ENCODE peak calls at places on chromosomes 6 and 20, in six cellular contexts. K, Y, P, L, V and D are unnamed samples.

GRCh38 chr6:3748208-3748701 is 3.3 kb downstream of the PXDC1 start:
- DNase-seq in K (peak; percentile 70), Y (peak; percentile 66), P (peak; percentile 75), L (peak; percentile 73), V (peak; percentile 86), D (peak; percentile 82)

GRCh38 chr6:54112171-54112650 is 968 bp downstream of the MLIP start:
- DNase-seq in K (no peak), Y (no peak), P (no peak), L (no peak), V (peak; percentile 4), D (no peak)

GRCh38 chr20:328596-329324 is 3.4 kb downstream of the SOX12 start:
- DNase-seq in K (no peak), Y (no peak), P (no peak), L (no peak), V (no peak), D (no peak)

GRCh38 chr6:15247750-15248450 is 2.0 kb downstream of the JARID2 start:
- DNase-seq in K (peak; percentile 80), Y (peak; percentile 65), P (peak; percentile 57), L (peak; percentile 80), V (peak; percentile 68), D (peak; percentile 56)

GRCh38 chr20:59084041-59084841 is 41.7 kb upstream of the PRELID3B start:
- DNase-seq in K (no peak), Y (peak; percentile 56), P (no peak), L (no peak), V (peak; percentile 6), D (peak; percentile 35)

GRCh38 chr6:110547266-110547964 is 71.0 kb upstream of the SLC22A16 start:
- DNase-seq in K (no peak), Y (no peak), P (no peak), L (no peak), V (peak; percentile 30), D (no peak)

GRCh38 chr6:16436550-16436949 is 198.2 kb downstream of the GMPR start:
- DNase-seq in K (no peak), Y (no peak), P (no peak), L (no peak), V (no peak), D (no peak)

GRCh38 chr20:420721-421574 is 12.8 kb downstream of the RBCK1 start:
- DNase-seq in K (no peak), Y (no peak), P (no peak), L (peak; percentile 48), V (no peak), D (peak; percentile 40)

GRCh38 chr20:45564760-45565276 is 14.3 kb downstream of the WFDC8 start:
- DNase-seq in K (no peak), Y (no peak), P (no peak), L (no peak), V (no peak), D (no peak)

GRCh38 chr6:169495601-169496000 is 206.2 kb downstream of the WDR27 start:
- DNase-seq in K (no peak), Y (no peak), P (peak; percentile 28), L (no peak), V (peak; percentile 89), D (no peak)

GRCh38 chr6:159691133-159691962 is 1.7 kb downstream of the SOD2 start:
- DNase-seq in K (no peak), Y (no peak), P (peak; percentile 94), L (peak; percentile 87), V (peak; percentile 96), D (peak; percentile 89)

GRCh38 chr20:41618807-41619294 is 674 bp upstream of the CHD6 start:
- DNase-seq in K (no peak), Y (no peak), P (no peak), L (no peak), V (no peak), D (no peak)

GRCh38 chr6:87068804-87069203 is 26.1 kb downstream of the CGA start:
- DNase-seq in K (no peak), Y (no peak), P (no peak), L (peak; percentile 20), V (no peak), D (peak; percentile 13)

GRCh38 chr6:137779982-137780381 is 87.1 kb upstream of the TNFAIP3 start:
- DNase-seq in K (no peak), Y (no peak), P (no peak), L (no peak), V (no peak), D (no peak)

GRCh38 chr6:12841619-12842018 is 125.1 kb downstream of the PHACTR1 start:
- DNase-seq in K (no peak), Y (no peak), P (no peak), L (no peak), V (no peak), D (no peak)

GRCh38 chr6:170456886-170457698 is 96.0 kb downstream of the PSMB1 start:
- DNase-seq in K (no peak), Y (no peak), P (no peak), L (no peak), V (peak; percentile 20), D (no peak)

GRCh38 chr20:57851786-57852185 is 142.0 kb upstream of the PMEPA1 start:
- DNase-seq in K (no peak), Y (no peak), P (no peak), L (no peak), V (no peak), D (no peak)

GRCh38 chr6:26554669-26555504 is 16.7 kb downstream of the HMGN4 start:
- DNase-seq in K (no peak), Y (no peak), P (peak; percentile 67), L (peak; percentile 81), V (peak; percentile 72), D (peak; percentile 53)

GRCh38 chr6:44052419-44053011 is 74.7 kb downstream of the MRPL14 start:
- DNase-seq in K (peak; percentile 62), Y (no peak), P (peak; percentile 78), L (peak; percentile 96), V (peak; percentile 83), D (peak; percentile 92)

GRCh38 chr6:46789434-46790358 is 3.5 kb upstream of the MEP1A start:
- DNase-seq in K (no peak), Y (no peak), P (no peak), L (no peak), V (no peak), D (no peak)

GRCh38 chr6:27517928-27518787 is 45.3 kb upstream of the ZNF184 start:
- DNase-seq in K (no peak), Y (no peak), P (no peak), L (peak; percentile 44), V (no peak), D (peak; percentile 43)

GRCh38 chr20:4532772-4533171 is 188.9 kb upstream of the PRND start:
- DNase-seq in K (no peak), Y (no peak), P (no peak), L (no peak), V (no peak), D (no peak)

GRCh38 chr20:4533734-4534133 is 188.0 kb upstream of the PRND start:
- DNase-seq in K (no peak), Y (no peak), P (no peak), L (no peak), V (no peak), D (no peak)

DNA sequence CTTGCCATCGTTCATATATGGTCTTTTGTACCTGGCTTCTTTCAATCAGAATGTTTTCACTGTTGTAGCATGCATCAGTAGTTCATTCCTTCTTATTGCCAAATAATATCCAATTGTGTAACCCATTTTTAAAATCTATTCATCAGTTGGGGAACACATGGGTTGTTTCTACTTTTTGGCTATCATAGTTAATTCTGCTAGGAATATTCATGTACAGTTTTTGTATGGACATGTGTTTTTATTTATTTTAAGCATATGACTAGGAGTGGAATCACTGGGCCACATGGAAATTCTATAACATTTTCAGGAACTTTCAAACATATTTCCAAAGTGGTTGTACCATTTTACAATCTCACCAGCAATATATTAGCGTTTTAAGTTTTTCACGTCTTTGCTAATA is 187.4 kb upstream of the PRND start:
- DNase-seq in K (no peak), Y (no peak), P (no peak), L (no peak), V (no peak), D (no peak)
- TF ChIP-seq CTCF in K (no peak), Y (no peak), P (no peak), L (no peak), V (no peak), D (no peak)

GRCh38 chr6:40472354-40472753 is 114.8 kb downstream of the LRFN2 start:
- DNase-seq in K (no peak), Y (no peak), P (no peak), L (no peak), V (no peak), D (no peak)

GRCh38 chr6:40473026-40473425 is 114.1 kb downstream of the LRFN2 start:
- DNase-seq in K (no peak), Y (no peak), P (no peak), L (no peak), V (no peak), D (no peak)

GRCh38 chr6:40477246-40478126 is 109.7 kb downstream of the LRFN2 start:
- DNase-seq in K (no peak), Y (no peak), P (no peak), L (no peak), V (no peak), D (no peak)

GRCh38 chr6:40476673-40477072 is 110.5 kb downstream of the LRFN2 start:
- DNase-seq in K (no peak), Y (no peak), P (no peak), L (no peak), V (no peak), D (no peak)

GRCh38 chr6:40474937-40475336 is 112.2 kb downstream of the LRFN2 start:
- DNase-seq in K (no peak), Y (no peak), P (no peak), L (no peak), V (no peak), D (no peak)
- TF ChIP-seq CTCF in K (no peak), Y (no peak), P (no peak), L (peak; percentile 14), V (no peak), D (no peak)

DNA sequence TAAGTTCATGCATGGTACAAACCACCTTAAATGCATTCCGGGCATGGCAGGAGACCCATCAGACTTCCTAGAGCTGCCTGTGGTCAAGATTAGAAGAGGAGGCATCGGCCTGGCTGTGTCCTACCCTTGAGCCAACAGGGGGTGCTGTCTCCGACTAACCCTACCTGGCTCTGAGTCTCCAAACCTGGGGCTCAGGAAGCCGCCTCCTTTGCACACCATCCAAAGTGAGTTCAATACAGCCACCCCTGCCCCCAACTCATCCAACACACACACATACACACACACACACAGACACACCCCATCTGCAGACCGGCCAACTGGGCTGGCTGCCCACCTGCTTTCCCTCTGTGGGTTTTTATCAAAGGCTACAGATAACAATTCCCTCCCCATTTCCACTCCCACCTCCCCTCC is 77.0 kb downstream of the JPH2 start:
- DNase-seq in K (no peak), Y (no peak), P (no peak), L (no peak), V (peak; percentile 79), D (no peak)
- TF ChIP-seq CTCF in K (no peak), Y (peak; percentile 7), P (peak; percentile 20), L (peak; percentile 55), V (peak; percentile 41), D (peak; percentile 10)

GRCh38 chr6:162582381-162582780 is 145.2 kb downstream of the PRKN start:
- DNase-seq in K (no peak), Y (no peak), P (no peak), L (no peak), V (no peak), D (no peak)

GRCh38 chr6:162576009-162576408 is 151.6 kb downstream of the PRKN start:
- DNase-seq in K (no peak), Y (no peak), P (peak; percentile 4), L (no peak), V (no peak), D (no peak)

DNA sequence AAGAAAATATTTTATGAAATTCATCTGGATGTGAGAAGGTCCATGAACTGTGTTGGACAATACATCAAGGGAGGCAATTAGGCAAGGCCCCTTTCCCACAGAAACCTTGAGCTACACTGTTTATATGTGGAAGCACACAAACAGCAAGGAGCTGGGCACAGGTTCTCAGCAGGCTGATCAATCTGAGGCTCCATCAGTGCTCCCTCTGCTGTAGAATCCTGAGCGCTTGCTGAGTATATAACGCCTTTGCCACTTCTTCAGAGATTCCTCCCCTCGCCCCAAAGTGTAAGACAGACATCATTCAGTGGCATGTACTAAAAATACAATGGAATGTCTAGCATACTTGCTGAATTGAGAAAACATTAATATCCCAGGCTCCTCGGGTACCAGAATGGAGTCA is 146.9 kb downstream of the PRKN start:
- DNase-seq in K (no peak), Y (no peak), P (no peak), L (no peak), V (no peak), D (no peak)
- TF ChIP-seq CTCF in K (no peak), Y (no peak), P (no peak), L (no peak), V (no peak), D (no peak)